ENCODE peak calls at places on chromosome 18, in seven cellular contexts. I, X, G, Q, B, K and N are unnamed samples.

GRCh38 chr18:6396276-6396675 is 18.4 kb downstream of the L3MBTL4 start:
- DNase-seq in I (no peak), X (no peak), G (no peak), Q (no peak), B (no peak), K (no peak), N (no peak)

GRCh38 chr18:11183621-11184020 is 34.3 kb upstream of the PIEZO2 start:
- DNase-seq in I (no peak), X (no peak), G (no peak), Q (no peak), B (no peak), K (no peak), N (no peak)

GRCh38 chr18:23239350-23239692 is 104.0 kb downstream of the CABLES1 start:
- DNase-seq in I (no peak), X (no peak), G (no peak), Q (no peak), B (no peak), K (no peak), N (no peak)

GRCh38 chr18:23701544-23702064 is 12.4 kb downstream of the LAMA3 start:
- DNase-seq in I (no peak), X (no peak), G (no peak), Q (no peak), B (no peak), K (no peak), N (no peak)

GRCh38 chr18:59556265-59556664 is 141.0 kb downstream of the CCBE1 start:
- DNase-seq in I (no peak), X (no peak), G (no peak), Q (no peak), B (no peak), K (no peak), N (no peak)

GRCh38 chr18:79605481-79605880 is 74.1 kb upstream of the CTDP1 start:
- DNase-seq in I (peak; percentile 34), X (no peak), G (no peak), Q (no peak), B (no peak), K (no peak), N (no peak)

GRCh38 chr18:50715919-50716318 is 103.9 kb downstream of the MRO start:
- DNase-seq in I (no peak), X (no peak), G (no peak), Q (no peak), B (no peak), K (no peak), N (no peak)

GRCh38 chr18:22459491-22459890 is 41.8 kb upstream of the CTAGE1 start:
- DNase-seq in I (no peak), X (no peak), G (no peak), Q (no peak), B (no peak), K (no peak), N (no peak)

GRCh38 chr18:33469699-33470098 is 29.2 kb upstream of the CCDC178 start:
- DNase-seq in I (no peak), X (no peak), G (no peak), Q (no peak), B (no peak), K (no peak), N (no peak)

GRCh38 chr18:75208055-75208835 is 694 bp downstream of the PTGR3 start:
- DNase-seq in I (peak; percentile 67), X (peak; percentile 50), G (peak; percentile 62), Q (peak; percentile 58), B (peak; percentile 52), K (peak; percentile 48), N (peak; percentile 82)

GRCh38 chr18:39149211-39149806 is 1583.7 kb upstream of the CELF4 start:
- DNase-seq in I (no peak), X (peak; percentile 59), G (no peak), Q (no peak), B (no peak), K (no peak), N (no peak)

GRCh38 chr18:3995476-3996102 is 459.5 kb downstream of the DLGAP1 start:
- DNase-seq in I (peak; percentile 58), X (peak; percentile 72), G (peak; percentile 69), Q (no peak), B (peak; percentile 64), K (peak; percentile 34), N (peak; percentile 78)

GRCh38 chr18:5895300-5895885 is at the start of gene TMEM200C:
- DNase-seq in I (no peak), X (peak; percentile 66), G (peak; percentile 48), Q (peak; percentile 18), B (no peak), K (no peak), N (peak; percentile 84)

GRCh38 chr18:74420491-74420890 is 36.6 kb downstream of the DIPK1C start:
- DNase-seq in I (no peak), X (no peak), G (peak; percentile 26), Q (peak; percentile 41), B (no peak), K (no peak), N (no peak)

GRCh38 chr18:7926526-7926925 is 359.4 kb downstream of the PTPRM start:
- DNase-seq in I (no peak), X (peak; percentile 57), G (peak; percentile 65), Q (no peak), B (peak; percentile 40), K (no peak), N (peak; percentile 75)

GRCh38 chr18:11752116-11752911 is 63.2 kb downstream of the GNAL start:
- DNase-seq in I (no peak), X (peak; percentile 80), G (no peak), Q (no peak), B (no peak), K (no peak), N (peak; percentile 80)

GRCh38 chr18:413263-413662 is 87.2 kb downstream of the COLEC12 start:
- DNase-seq in I (no peak), X (no peak), G (no peak), Q (no peak), B (no peak), K (no peak), N (no peak)

GRCh38 chr18:11154369-11154982 is 5.1 kb upstream of the PIEZO2 start:
- DNase-seq in I (no peak), X (peak; percentile 72), G (no peak), Q (no peak), B (no peak), K (no peak), N (no peak)

GRCh38 chr18:29874519-29875098 is 1167.9 kb downstream of the DSC3 start:
- DNase-seq in I (no peak), X (peak; percentile 79), G (no peak), Q (no peak), B (no peak), K (no peak), N (peak; percentile 71)

GRCh38 chr18:45764000-45764686 is 40.2 kb downstream of the SLC14A1 start:
- DNase-seq in I (no peak), X (no peak), G (no peak), Q (no peak), B (no peak), K (no peak), N (no peak)

GRCh38 chr18:55998071-55998522 is 410.1 kb upstream of the TCF4 start:
- DNase-seq in I (no peak), X (peak; percentile 67), G (peak; percentile 30), Q (no peak), B (no peak), K (no peak), N (peak; percentile 72)

GRCh38 chr18:48838166-48838775 is 112.5 kb downstream of the SMAD7 start:
- DNase-seq in I (peak; percentile 37), X (no peak), G (no peak), Q (no peak), B (no peak), K (no peak), N (no peak)
- H3K4me1 ChIP-seq in I (no peaks in the 10 kb centered on the region), X (peaks cover 21% of the 10 kb centered on the region), G (peaks cover 23% of the 10 kb centered on the region), Q (peaks cover 69% of the 10 kb centered on the region), B (peaks cover 38% of the 10 kb centered on the region), K (peaks cover 79% of the 10 kb centered on the region), N (peaks cover 22% of the 10 kb centered on the region)

DNA sequence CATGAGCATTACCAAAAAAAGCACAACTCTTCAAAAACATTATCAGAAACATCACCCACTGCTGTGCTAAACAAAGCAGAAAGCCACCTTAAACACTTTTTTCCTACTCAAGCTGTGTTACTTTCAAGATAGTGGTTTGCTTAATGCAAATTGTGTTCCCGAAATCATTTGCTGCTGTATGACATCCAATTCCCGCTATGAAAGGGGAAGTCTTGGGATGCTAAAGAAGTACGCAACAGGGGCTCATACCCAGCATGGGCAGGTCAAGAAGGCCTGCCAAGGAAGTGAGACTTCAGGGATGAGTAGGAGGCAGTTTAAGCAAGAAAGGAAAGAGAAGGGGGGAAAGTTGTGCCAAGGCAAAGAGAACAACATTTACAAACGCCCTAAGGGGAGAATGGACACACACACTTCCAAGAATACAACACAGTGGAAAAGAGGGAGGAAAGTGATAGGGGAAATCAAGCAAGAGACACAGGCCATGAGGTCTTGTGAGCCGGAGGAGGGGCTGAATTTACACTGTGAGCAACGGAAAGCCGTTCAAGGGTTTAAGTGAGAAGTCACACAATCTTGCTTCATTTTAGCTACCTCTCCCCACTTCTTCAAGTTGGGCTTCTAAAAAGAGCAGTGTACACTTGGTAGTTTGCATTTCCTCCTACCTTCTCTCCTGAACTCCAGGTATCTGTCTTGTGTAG is 4.1 kb downstream of the PTPN2 start:
- DNase-seq in I (no peak), X (peak; percentile 51), G (no peak), Q (no peak), B (no peak), K (no peak), N (peak; percentile 60)
- H3K4me1 ChIP-seq in I (no peaks in the 10 kb centered on the region), X (peaks cover 19% of the 10 kb centered on the region), G (peaks cover 31% of the 10 kb centered on the region), Q (peaks cover 47% of the 10 kb centered on the region), B (peaks cover 48% of the 10 kb centered on the region), K (peaks cover 8% of the 10 kb centered on the region), N (peaks cover 18% of the 10 kb centered on the region)

GRCh38 chr18:77130229-77131099 is 2.1 kb downstream of the MBP start:
- DNase-seq in I (peak; percentile 39), X (no peak), G (no peak), Q (no peak), B (no peak), K (no peak), N (no peak)
- H3K4me1 ChIP-seq in I (peaks cover 2% of the 10 kb centered on the region), X (no peaks in the 10 kb centered on the region), G (peaks cover 49% of the 10 kb centered on the region), Q (peaks cover 77% of the 10 kb centered on the region), B (peaks cover 82% of the 10 kb centered on the region), K (peaks cover 57% of the 10 kb centered on the region), N (no peaks in the 10 kb centered on the region)

GRCh38 chr18:31508781-31509180 is 10.8 kb downstream of the DSG2 start:
- DNase-seq in I (no peak), X (no peak), G (no peak), Q (no peak), B (no peak), K (no peak), N (no peak)

GRCh38 chr18:31511098-31511497 is 13.1 kb downstream of the DSG2 start:
- DNase-seq in I (no peak), X (no peak), G (no peak), Q (no peak), B (no peak), K (no peak), N (no peak)

GRCh38 chr18:31509571-31509970 is 11.6 kb downstream of the DSG2 start:
- DNase-seq in I (no peak), X (no peak), G (no peak), Q (no peak), B (no peak), K (no peak), N (no peak)

GRCh38 chr18:31512203-31512764 is 14.3 kb downstream of the DSG2 start:
- DNase-seq in I (no peak), X (peak; percentile 88), G (peak; percentile 13), Q (no peak), B (peak; percentile 32), K (no peak), N (no peak)

DNA sequence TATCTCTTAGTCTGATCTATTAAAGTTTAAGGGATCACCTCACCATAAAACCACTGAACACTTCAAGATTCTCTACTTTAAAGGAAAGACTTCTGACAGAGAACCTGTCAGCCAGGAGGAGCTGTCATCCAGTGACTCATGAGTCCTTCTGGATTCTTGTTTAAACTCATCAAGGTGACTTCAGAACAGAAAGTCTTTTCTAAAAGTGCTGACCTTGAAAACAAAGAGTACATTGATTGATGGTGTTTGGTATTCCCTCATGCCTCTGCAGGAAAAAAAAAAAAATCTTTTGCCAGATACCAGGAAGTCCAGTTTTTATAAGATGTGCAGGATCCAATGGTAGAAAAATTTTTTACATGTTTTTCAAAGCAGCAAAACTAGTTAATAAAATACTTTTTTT is 12.3 kb downstream of the DSG2 start:
- DNase-seq in I (no peak), X (no peak), G (no peak), Q (no peak), B (no peak), K (no peak), N (no peak)
- H3K4me1 ChIP-seq in I (no peaks in the 10 kb centered on the region), X (peaks cover 12% of the 10 kb centered on the region), G (peaks cover 31% of the 10 kb centered on the region), Q (peaks cover 10% of the 10 kb centered on the region), B (no peaks in the 10 kb centered on the region), K (no peaks in the 10 kb centered on the region), N (peaks cover 4% of the 10 kb centered on the region)